ENCODE peak calls at places on chromosomes 6 and 20, in eight cellular contexts. C is body of pancreas, A is sigmoid colon, E is esophagus squamous epithelium, H is uterus, V is heart left ventricle, Y is HCT116, N is ovary. R is an unnamed sample.

GRCh38 chr20:19274412-19275015 is 62.1 kb downstream of the SLC24A3 start:
- DNase-seq in Y (no peak), A (no peak), E (no peak), C (no peak), V (peak; percentile 70), H (peak; percentile 63), N (peak; percentile 79), R (no peak)

GRCh38 chr6:10659697-10660348 is 34.6 kb downstream of the C6orf52 start:
- DNase-seq in H (no peak), Y (no peak), N (no peak), V (no peak), E (no peak), A (no peak), C (no peak), R (no peak)

GRCh38 chr20:46724343-46724959 is 15.0 kb downstream of the SLC2A10 start:
- DNase-seq in V (no peak), C (no peak), H (no peak), N (no peak), E (no peak), A (no peak), Y (no peak), R (no peak)

GRCh38 chr6:15061176-15061575 is 184.7 kb upstream of the JARID2 start:
- DNase-seq in C (no peak), E (no peak), Y (no peak), V (no peak), N (no peak), A (no peak), H (no peak), R (no peak)

GRCh38 chr20:10739575-10739974 is 65.8 kb upstream of the JAG1 start:
- DNase-seq in H (no peak), A (no peak), V (no peak), C (peak; percentile 22), E (no peak), N (no peak), Y (no peak), R (peak; percentile 48)

GRCh38 chr20:1998193-1998520 is 4.3 kb upstream of the PDYN start:
- DNase-seq in A (no peak), E (no peak), C (no peak), Y (no peak), N (no peak), H (no peak), V (no peak), R (no peak)

GRCh38 chr6:37547564-37548061 is 47.9 kb upstream of the CCDC167 start:
- DNase-seq in E (no peak), H (no peak), V (no peak), N (no peak), A (no peak), C (no peak), Y (no peak), R (peak; percentile 72)

GRCh38 chr20:43844778-43845614 is 69.7 kb upstream of the TOX2 start:
- DNase-seq in C (no peak), H (no peak), A (peak; percentile 20), E (no peak), Y (peak; percentile 74), V (peak; percentile 65), N (no peak), R (no peak)

GRCh38 chr6:135161996-135162395 is 19.1 kb upstream of the MYB start:
- DNase-seq in V (no peak), A (no peak), C (no peak), Y (no peak), E (no peak), H (no peak), N (no peak), R (no peak)

GRCh38 chr6:135161411-135161810 is 19.7 kb upstream of the MYB start:
- DNase-seq in C (no peak), N (no peak), Y (no peak), E (no peak), H (no peak), V (no peak), A (no peak), R (no peak)

GRCh38 chr6:135162678-135163439 is 18.2 kb upstream of the MYB start:
- DNase-seq in E (no peak), A (no peak), N (no peak), H (no peak), Y (peak; percentile 68), C (peak; percentile 23), V (no peak), R (no peak)

GRCh38 chr6:135165031-135165430 is 16.1 kb upstream of the MYB start:
- DNase-seq in V (no peak), N (no peak), C (no peak), E (no peak), Y (no peak), H (no peak), A (no peak), R (no peak)

GRCh38 chr6:135163440-135163738 is 17.7 kb upstream of the MYB start:
- DNase-seq in E (no peak), Y (no peak), C (no peak), A (no peak), H (no peak), V (no peak), N (no peak), R (no peak)
- TF ChIP-seq POLR2A in E (no peak), Y (no peak), C (no peak), A (no peak), H (no peak), V (no peak), N (no peak), R (no peak)

DNA sequence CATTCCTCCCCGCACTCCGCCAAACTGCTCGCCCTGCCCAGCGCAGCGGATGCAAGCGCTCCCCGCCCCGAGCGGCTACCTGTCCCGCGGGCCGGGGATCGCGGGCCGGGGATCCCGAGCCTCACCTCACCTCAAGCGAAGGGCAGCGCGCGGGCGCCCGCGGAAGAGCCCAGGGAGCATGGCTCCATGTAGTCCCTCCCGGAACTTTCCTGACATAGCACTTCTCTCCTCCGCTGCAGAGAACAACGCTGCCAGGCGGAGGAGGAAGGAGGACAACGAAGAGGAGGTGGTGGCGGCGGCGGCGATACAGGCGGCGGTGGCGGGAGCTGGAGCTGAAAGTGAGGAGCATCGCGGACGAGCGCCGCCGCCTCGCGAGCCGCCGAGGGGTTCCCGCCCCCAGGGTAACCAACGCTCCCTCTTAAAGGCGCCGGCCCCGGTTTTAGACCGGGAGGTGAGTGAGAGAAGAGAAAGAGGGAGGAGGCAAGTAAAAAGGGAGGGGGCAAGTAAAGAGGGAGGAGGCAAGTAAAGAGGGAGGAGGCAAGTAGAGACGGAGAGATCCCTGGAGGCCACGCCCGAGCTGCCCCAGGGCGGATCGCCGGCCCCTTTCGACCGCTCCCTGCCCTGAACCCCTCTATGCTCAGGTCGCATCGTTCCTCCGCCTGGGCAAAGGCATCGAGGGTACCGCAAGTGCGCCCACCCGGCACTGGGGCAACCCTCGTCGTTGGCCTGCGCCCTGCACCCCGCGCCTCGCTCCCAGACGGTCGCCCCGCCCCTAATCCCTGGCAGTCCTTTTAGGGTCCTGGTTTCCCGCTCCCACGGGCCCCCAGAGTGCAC is at the start of gene GPR63:
- DNase-seq in C (peak; percentile 63), V (peak; percentile 59), E (no peak), H (peak; percentile 64), Y (peak; percentile 69), N (peak; percentile 62), A (peak; percentile 87), R (peak; percentile 52)
- TF ChIP-seq POLR2A in C (peak; percentile 63), V (no peak), E (no peak), H (peak; percentile 34), Y (peak; percentile 83), N (peak; percentile 23), A (no peak), R (peak; percentile 25)

GRCh38 chr20:38445901-38446425 is 10.8 kb upstream of the SNHG17 start:
- DNase-seq in A (no peak), Y (no peak), V (no peak), H (no peak), C (no peak), N (no peak), E (no peak), R (no peak)

GRCh38 chr20:38446441-38447209 is 11.5 kb upstream of the SNHG17 start:
- DNase-seq in V (peak; percentile 94), C (peak; percentile 91), A (peak; percentile 93), H (peak; percentile 91), N (peak; percentile 91), E (peak; percentile 44), Y (peak; percentile 89), R (peak; percentile 80)

GRCh38 chr20:38447251-38447661 is 12.1 kb upstream of the SNHG17 start:
- DNase-seq in E (no peak), Y (no peak), A (no peak), V (no peak), N (no peak), C (no peak), H (no peak), R (no peak)

GRCh38 chr20:38449046-38449445 is 13.9 kb upstream of the SNHG17 start:
- DNase-seq in Y (no peak), H (no peak), E (no peak), A (no peak), V (no peak), C (no peak), N (no peak), R (no peak)

DNA sequence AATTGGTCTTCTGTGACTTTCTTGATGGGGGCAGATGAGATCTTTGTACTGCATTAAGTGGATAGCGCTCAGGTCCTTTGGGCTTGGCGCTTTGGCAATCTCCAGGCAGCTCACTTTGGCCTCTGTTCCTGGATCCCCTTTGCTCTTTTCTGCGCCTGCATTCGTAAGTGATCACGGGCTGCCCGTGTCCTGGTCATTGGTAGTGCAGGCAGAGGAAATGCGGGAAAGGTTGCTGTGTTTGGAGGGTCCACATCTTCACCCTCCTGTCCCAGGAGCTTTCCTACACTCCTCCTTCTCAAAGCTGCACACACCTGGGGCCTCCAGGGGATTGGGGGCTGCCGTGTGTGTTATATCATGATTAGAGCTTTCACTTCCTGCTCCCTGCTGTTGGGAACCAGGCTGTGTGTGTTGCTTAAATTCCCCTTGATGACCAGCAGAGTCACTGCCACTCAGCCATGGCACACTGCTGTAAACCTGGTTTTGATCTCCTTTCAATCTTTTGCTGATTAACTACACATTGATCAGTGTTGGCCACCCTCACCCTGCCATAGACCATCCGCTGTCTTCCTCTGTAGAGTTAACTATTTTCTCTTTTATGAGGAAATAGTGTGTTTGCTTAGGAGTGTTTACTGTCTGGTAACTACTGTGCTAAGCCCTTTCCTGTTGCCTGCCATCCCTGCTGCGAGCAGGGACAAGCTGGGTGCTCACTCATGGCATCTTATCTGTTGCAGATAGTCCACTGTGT is 13.0 kb upstream of the SNHG17 start:
- DNase-seq in E (no peak), Y (no peak), V (no peak), H (no peak), C (no peak), N (no peak), A (no peak), R (no peak)
- TF ChIP-seq POLR2A in E (no peak), Y (no peak), V (no peak), H (no peak), C (no peak), N (no peak), A (no peak), R (no peak)

DNA sequence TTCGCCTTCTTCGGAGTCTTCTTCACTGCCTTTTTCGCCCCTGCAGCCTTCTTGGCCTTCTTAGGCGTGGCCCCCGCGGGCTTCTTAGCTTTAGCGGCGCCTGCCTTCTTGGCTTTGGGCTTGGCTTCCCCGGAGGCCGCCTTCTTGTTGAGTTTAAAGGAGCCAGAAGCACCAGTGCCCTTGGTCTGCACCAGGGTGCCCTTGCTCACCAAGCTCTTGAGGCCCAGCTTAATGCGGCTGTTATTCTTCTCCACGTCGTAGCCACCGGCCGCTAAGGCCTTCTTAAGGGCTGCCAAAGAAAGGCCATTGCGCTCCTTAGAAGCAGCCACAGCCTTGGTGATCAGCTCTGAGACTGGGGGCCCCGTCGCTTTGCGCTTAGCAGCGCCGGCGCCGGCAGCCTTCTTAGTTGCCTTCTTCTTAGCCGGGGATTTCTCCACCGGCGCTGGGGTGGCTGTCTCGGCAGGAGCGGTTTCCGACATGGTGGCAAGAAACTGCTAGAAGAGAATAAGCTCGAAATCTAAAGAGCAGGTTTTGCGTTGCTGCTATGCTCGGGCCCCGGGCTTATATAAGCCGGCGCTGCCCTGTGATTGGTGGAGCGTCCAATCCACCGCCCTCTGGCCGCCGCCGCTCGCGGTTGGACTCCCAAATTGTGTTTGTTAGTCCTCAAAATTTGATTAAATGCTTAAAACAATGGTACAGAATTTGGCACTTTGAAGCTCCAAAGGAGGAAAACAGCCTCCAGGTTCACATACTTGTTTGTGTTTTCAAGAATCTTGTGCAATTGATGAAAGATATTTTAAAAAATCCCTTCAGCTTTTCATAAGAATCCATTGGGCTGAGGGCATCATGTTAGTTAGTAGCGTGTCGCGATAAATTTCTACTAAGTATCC is 44.9 kb downstream of the OR2B2 start:
- DNase-seq in Y (no peak), V (peak; percentile 51), A (peak; percentile 73), C (peak; percentile 27), E (no peak), N (no peak), H (peak; percentile 21), R (no peak)
- TF ChIP-seq POLR2A in Y (no peak), V (no peak), A (no peak), C (peak; percentile 76), E (no peak), N (no peak), H (no peak), R (peak; percentile 36)